ENCODE peak calls at places on chromosomes 6 and 20, in seven cellular contexts. X, M, J, N, R, F and V are unnamed samples.

GRCh38 chr20:60262967-60263603 is 304.9 kb downstream of the CDH26 start:
- DNase-seq in M (peak; percentile 27), R (no peak), X (peak; percentile 34), J (peak; percentile 67), F (no peak), N (peak; percentile 15), V (peak; percentile 77)

GRCh38 chr6:40695114-40695513 is 108.0 kb upstream of the LRFN2 start:
- DNase-seq in X (no peak), J (peak; percentile 64), M (no peak), F (no peak), N (no peak), R (peak; percentile 1), V (peak; percentile 52)

GRCh38 chr6:157107915-157108651 is 215.2 kb downstream of the TMEM242 start:
- DNase-seq in N (peak; percentile 90), R (peak; percentile 98), X (no peak), M (no peak), J (peak; percentile 13), F (peak; percentile 98), V (no peak)

GRCh38 chr6:21831531-21832291 is 238.2 kb downstream of the SOX4 start:
- DNase-seq in X (no peak), J (no peak), F (peak; percentile 33), N (no peak), R (peak; percentile 55), M (no peak), V (no peak)

GRCh38 chr6:147267658-147268057 is 63.4 kb downstream of the STXBP5 start:
- DNase-seq in M (no peak), R (no peak), N (no peak), X (no peak), J (no peak), F (no peak), V (no peak)

GRCh38 chr6:31010393-31011060 is at the start of gene MUC22:
- DNase-seq in X (no peak), R (peak; percentile 84), J (no peak), F (peak; percentile 65), N (no peak), M (no peak), V (no peak)

GRCh38 chr6:20838113-20838512 is 303.9 kb downstream of the CDKAL1 start:
- DNase-seq in M (no peak), N (no peak), F (no peak), X (no peak), R (no peak), J (no peak), V (no peak)

GRCh38 chr6:38282911-38283310 is 356.8 kb downstream of the BTBD9 start:
- DNase-seq in J (no peak), R (no peak), X (no peak), N (no peak), M (no peak), F (no peak), V (no peak)

GRCh38 chr6:130307752-130308361 is 58.0 kb upstream of the TMEM200A start:
- DNase-seq in R (peak; percentile 91), J (no peak), N (no peak), M (no peak), X (no peak), F (peak; percentile 67), V (no peak)

GRCh38 chr6:106446983-106447382 is 86.5 kb downstream of the CRYBG1 start:
- DNase-seq in X (no peak), M (no peak), N (no peak), F (no peak), R (no peak), J (no peak), V (no peak)

GRCh38 chr6:166618866-166619761 is 7.9 kb downstream of the RPS6KA2 start:
- DNase-seq in R (peak; percentile 87), X (no peak), M (no peak), N (no peak), F (peak; percentile 91), J (no peak), V (no peak)

GRCh38 chr6:150417247-150417646 is 48.4 kb downstream of the IYD start:
- DNase-seq in J (no peak), X (no peak), F (no peak), N (no peak), R (no peak), M (no peak), V (no peak)

GRCh38 chr6:114081730-114082129 is 110.8 kb upstream of the HDAC2 start:
- DNase-seq in J (no peak), N (no peak), M (no peak), F (no peak), R (no peak), X (no peak), V (no peak)

GRCh38 chr6:43509984-43510826 is at the start of gene LRRC73:
- DNase-seq in J (peak; percentile 85), R (peak; percentile 68), X (no peak), N (peak; percentile 85), F (peak; percentile 84), M (peak; percentile 83), V (peak; percentile 83)

GRCh38 chr6:16105874-16106273 is 23.0 kb upstream of the MYLIP start:
- DNase-seq in M (no peak), N (no peak), X (no peak), J (no peak), R (peak; percentile 5), F (peak; percentile 66), V (no peak)

GRCh38 chr6:8177721-8178120 is 75.4 kb upstream of the EEF1E1 start:
- DNase-seq in M (no peak), R (peak; percentile 48), F (peak; percentile 38), N (no peak), J (no peak), X (no peak), V (no peak)

GRCh38 chr20:17663040-17663399 is 19.0 kb downstream of the RRBP1 start:
- DNase-seq in J (no peak), F (no peak), N (no peak), X (no peak), R (no peak), M (no peak), V (no peak)

GRCh38 chr20:49384437-49385434 is 97.7 kb downstream of the KCNB1 start:
- DNase-seq in F (peak; percentile 47), N (peak; percentile 45), X (peak; percentile 71), R (peak; percentile 26), J (peak; percentile 89), M (peak; percentile 85), V (peak; percentile 93)

GRCh38 chr6:138817799-138818198 is 21.9 kb downstream of the ECT2L start:
- DNase-seq in N (peak; percentile 99), F (peak; percentile 98), X (peak; percentile 41), M (no peak), J (peak; percentile 98), R (peak; percentile 81), V (peak; percentile 88)

GRCh38 chr6:16344756-16345155 is 106.4 kb downstream of the GMPR start:
- DNase-seq in F (peak; percentile 99), M (no peak), X (no peak), N (no peak), R (peak; percentile 79), J (no peak), V (no peak)

GRCh38 chr20:49347156-49347555 is 69.3 kb upstream of the ZNFX1 start:
- DNase-seq in X (no peak), M (no peak), R (no peak), F (no peak), N (peak; percentile 65), J (no peak), V (no peak)

GRCh38 chr6:29924287-29924686 is 18.0 kb upstream of the HLA-A start:
- DNase-seq in J (no peak), X (no peak), M (no peak), R (no peak), N (no peak), F (no peak), V (no peak)

GRCh38 chr20:23244207-23244915 is 106.2 kb upstream of the NXT1 start:
- DNase-seq in R (no peak), F (peak; percentile 64), M (no peak), X (no peak), J (no peak), N (no peak), V (no peak)

GRCh38 chr6:75416443-75416842 is 77.2 kb downstream of the FILIP1 start:
- DNase-seq in J (no peak), M (no peak), R (no peak), X (no peak), F (no peak), N (no peak), V (no peak)

GRCh38 chr20:662289-663192 is 9.5 kb upstream of the SRXN1 start:
- DNase-seq in N (no peak), X (no peak), M (no peak), J (no peak), R (no peak), F (no peak), V (no peak)

GRCh38 chr6:166244353-166245045 is 63.7 kb downstream of the PRR18 start:
- DNase-seq in R (no peak), F (no peak), J (no peak), M (no peak), X (no peak), N (no peak), V (no peak)

GRCh38 chr6:11535801-11536230 is 1.7 kb upstream of the TMEM170B start:
- DNase-seq in R (peak; percentile 46), F (peak; percentile 26), N (peak; percentile 46), J (no peak), M (no peak), X (no peak), V (no peak)

GRCh38 chr6:63436356-63436755 is 116.6 kb upstream of the LGSN start:
- DNase-seq in J (no peak), F (no peak), X (no peak), N (no peak), R (no peak), M (no peak), V (no peak)
- H2BK5ac ChIP-seq in J (no peak overlapping the region), F (no peak overlapping the region), X (no peak overlapping the region), N (no peak overlapping the region), R (no peak overlapping the region), M (no peak overlapping the region), V (no peak overlapping the region)

GRCh38 chr6:132902866-132903265 is 88.5 kb downstream of the RPS12 start:
- DNase-seq in R (peak; percentile 8), J (no peak), N (no peak), X (no peak), F (no peak), M (no peak), V (no peak)

GRCh38 chr6:132898376-132898775 is 84.0 kb downstream of the RPS12 start:
- DNase-seq in J (no peak), N (no peak), X (no peak), F (no peak), M (no peak), R (no peak), V (no peak)

GRCh38 chr6:132900849-132901248 is 86.5 kb downstream of the RPS12 start:
- DNase-seq in X (no peak), J (no peak), R (no peak), F (no peak), M (no peak), N (no peak), V (no peak)
- H3K23ac ChIP-seq in X (no peak overlapping the region), J (no peak overlapping the region), R (no peak overlapping the region), F (no peak overlapping the region), M (no peak overlapping the region), N (no peak overlapping the region), V (no peak overlapping the region)

GRCh38 chr20:62549499-62550086 is 73.8 kb upstream of the GATA5 start:
- DNase-seq in X (no peak), M (no peak), J (no peak), F (no peak), N (no peak), R (no peak), V (no peak)
- H3K18ac ChIP-seq in X (no peak overlapping the region), M (peak overlapping the region; percentile 80), J (no peak overlapping the region), F (no peak overlapping the region), N (no peak overlapping the region), R (no peak overlapping the region), V (no peak overlapping the region)

DNA sequence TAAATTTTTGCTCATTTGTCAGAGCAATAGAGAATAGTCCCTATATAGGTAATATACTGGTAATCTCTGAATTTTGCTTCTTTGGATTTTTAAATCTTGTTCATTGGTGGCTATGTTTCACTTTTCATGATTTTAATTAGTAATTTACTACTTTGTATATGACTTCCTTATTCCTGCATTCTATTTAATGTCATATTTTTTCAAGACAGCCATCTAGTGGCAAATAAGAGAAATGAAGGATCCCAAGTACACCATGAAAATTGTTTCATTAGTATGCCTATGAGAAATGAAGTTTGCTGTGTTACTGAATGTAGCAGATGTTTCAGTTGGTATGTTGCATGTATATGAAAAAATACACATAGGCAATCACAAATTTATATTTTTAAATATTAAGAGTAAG is 82.4 kb downstream of the ZNF292 start:
- DNase-seq in X (no peak), N (no peak), R (peak; percentile 45), J (peak; percentile 14), F (peak; percentile 43), M (no peak), V (no peak)
- H2BK5ac ChIP-seq in X (no peak overlapping the region), N (no peak overlapping the region), R (no peak overlapping the region), J (no peak overlapping the region), F (no peak overlapping the region), M (no peak overlapping the region), V (no peak overlapping the region)